ENCODE peak calls at places on chromosomes 3 and 15, in eight cellular contexts. C, L, M, Z, Q, S, E and R are unnamed samples. For H3K4me1, the result is how much of the 10 kb centered on the place peaks cover.

GRCh38 chr3:111729087-111729846 is 129.8 kb upstream of the PHLDB2 start:
- DNase-seq in Z (peak), E (no peak), L (no peak), C (peak), S (no peak), Q (peak), M (no peak), R (peak)

GRCh38 chr3:96813134-96813819 is 1.1 kb upstream of the EPHA6 start:
- DNase-seq in Z (peak), C (peak), E (peak), L (peak), Q (peak), S (peak), M (peak), R (peak)

GRCh38 chr15:100890059-100890720 is 10.6 kb downstream of the ALDH1A3 start:
- DNase-seq in Q (no peak), S (no peak), M (no peak), C (no peak), E (no peak), L (no peak), Z (no peak), R (no peak)

GRCh38 chr3:184785106-184785505 is 26.9 kb upstream of the VPS8 start:
- DNase-seq in E (no peak), M (no peak), S (no peak), Z (no peak), C (no peak), Q (no peak), L (no peak), R (no peak)

GRCh38 chr15:49430046-49430445 is 7.0 kb downstream of the FGF7 start:
- DNase-seq in M (no peak), S (no peak), Z (no peak), Q (no peak), C (no peak), E (no peak), L (no peak), R (no peak)

GRCh38 chr3:28598165-28598564 is 249.5 kb upstream of the AZI2 start:
- DNase-seq in L (no peak), C (no peak), Q (no peak), Z (no peak), E (no peak), M (no peak), S (no peak), R (no peak)

GRCh38 chr15:40028853-40029252 is 10.1 kb downstream of the SRP14 start:
- DNase-seq in C (peak), Q (no peak), E (no peak), Z (no peak), L (no peak), S (no peak), M (no peak), R (no peak)

GRCh38 chr3:130480736-130481135 is 36.2 kb upstream of the COL6A6 start:
- DNase-seq in L (no peak), Z (peak), S (peak), C (peak), Q (peak), M (no peak), E (no peak), R (no peak)

GRCh38 chr15:65785151-65785550 is 6.9 kb downstream of the DENND4A start:
- DNase-seq in E (no peak), L (no peak), C (no peak), S (no peak), Z (no peak), Q (no peak), M (no peak), R (no peak)

GRCh38 chr3:144112036-144112435 is 140.4 kb downstream of the DIPK2A start:
- DNase-seq in M (no peak), Z (peak), S (no peak), E (no peak), C (no peak), Q (no peak), L (no peak), R (no peak)

GRCh38 chr3:110576962-110577361 is 494.7 kb upstream of the NECTIN3 start:
- DNase-seq in C (no peak), S (peak), E (no peak), M (no peak), Q (no peak), Z (peak), L (peak), R (no peak)

GRCh38 chr3:167808910-167809309 is 73.4 kb downstream of the SERPINI1 start:
- DNase-seq in Q (no peak), C (no peak), Z (no peak), E (no peak), L (no peak), S (no peak), M (no peak), R (no peak)

GRCh38 chr15:78034495-78035191 is 42.9 kb downstream of the TBC1D2B start:
- DNase-seq in C (no peak), M (peak), Z (no peak), S (no peak), L (no peak), E (no peak), Q (no peak), R (peak)

GRCh38 chr15:31268911-31269784 is 57.5 kb upstream of the KLF13 start:
- DNase-seq in M (no peak), C (peak), L (peak), Z (no peak), E (no peak), Q (no peak), S (no peak), R (no peak)

GRCh38 chr3:9736831-9737230 is 5.3 kb downstream of the BRPF1 start:
- DNase-seq in M (no peak), L (no peak), S (no peak), C (no peak), Q (no peak), E (no peak), Z (no peak), R (no peak)

GRCh38 chr15:85583404-85584390 is 203.3 kb downstream of the AKAP13 start:
- DNase-seq in E (peak), Q (peak), L (no peak), Z (no peak), C (peak), S (no peak), M (peak), R (peak)
- H3K4me3 ChIP-seq in E (peak), Q (peak), L (peak), Z (peak), C (peak), S (peak), M (peak), R (no peak)

GRCh38 chr3:138936763-138937689 is 9.9 kb downstream of the FOXL2 start:
- DNase-seq in Z (no peak), S (no peak), L (no peak), M (no peak), E (no peak), Q (peak), C (no peak), R (no peak)

GRCh38 chr3:138939563-138940241 is 7.2 kb downstream of the FOXL2 start:
- DNase-seq in L (no peak), M (no peak), C (no peak), E (no peak), Z (no peak), S (no peak), Q (peak), R (no peak)

GRCh38 chr3:138938877-138939562 is 7.9 kb downstream of the FOXL2 start:
- DNase-seq in S (no peak), C (no peak), L (no peak), Q (peak), E (no peak), Z (no peak), M (no peak), R (no peak)

GRCh38 chr3:138937690-138938055 is 9.3 kb downstream of the FOXL2 start:
- DNase-seq in M (no peak), C (no peak), Q (no peak), L (no peak), Z (no peak), S (no peak), E (no peak), R (no peak)

GRCh38 chr3:138938056-138938876 is 8.7 kb downstream of the FOXL2 start:
- DNase-seq in C (no peak), M (no peak), E (no peak), Z (no peak), Q (peak), S (no peak), L (no peak), R (no peak)
- H3K4me1 ChIP-seq in C (under half), M (under half), E (under half), Z (under half), Q (under half), S (under half), L (under half), R (under half)

GRCh38 chr3:125602752-125603649 is 7.7 kb upstream of the OSBPL11 start:
- DNase-seq in L (peak), S (no peak), Z (peak), E (no peak), Q (no peak), M (no peak), C (no peak), R (no peak)
- H3K4me3 ChIP-seq in L (peak), S (no peak), Z (peak), E (no peak), Q (no peak), M (no peak), C (no peak), R (no peak)

DNA sequence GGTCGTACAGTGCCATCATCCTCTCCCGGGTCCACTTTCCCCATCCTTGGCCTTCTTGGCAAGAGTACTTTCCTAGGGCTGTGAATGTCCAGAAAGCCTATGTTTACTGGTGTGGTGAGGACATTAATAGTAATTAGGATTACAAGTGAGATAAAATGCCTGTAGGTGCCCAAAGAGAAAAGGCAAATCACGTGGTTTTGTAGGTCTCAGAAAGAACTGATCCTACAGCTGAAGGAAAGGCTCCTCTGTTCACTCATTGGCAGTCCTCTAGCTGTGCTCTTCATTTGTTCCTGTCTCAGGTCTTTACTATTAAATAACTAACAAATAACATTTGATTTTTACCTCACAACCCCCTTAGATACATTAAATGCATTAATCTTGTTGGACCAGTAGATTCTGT is 220.1 kb upstream of the CBLB start:
- DNase-seq in Z (no peak), L (no peak), E (no peak), C (no peak), Q (no peak), S (no peak), M (no peak), R (no peak)
- H3K4me1 ChIP-seq in Z (under half), L (under half), E (under half), C (under half), Q (under half), S (under half), M (under half), R (under half)

DNA sequence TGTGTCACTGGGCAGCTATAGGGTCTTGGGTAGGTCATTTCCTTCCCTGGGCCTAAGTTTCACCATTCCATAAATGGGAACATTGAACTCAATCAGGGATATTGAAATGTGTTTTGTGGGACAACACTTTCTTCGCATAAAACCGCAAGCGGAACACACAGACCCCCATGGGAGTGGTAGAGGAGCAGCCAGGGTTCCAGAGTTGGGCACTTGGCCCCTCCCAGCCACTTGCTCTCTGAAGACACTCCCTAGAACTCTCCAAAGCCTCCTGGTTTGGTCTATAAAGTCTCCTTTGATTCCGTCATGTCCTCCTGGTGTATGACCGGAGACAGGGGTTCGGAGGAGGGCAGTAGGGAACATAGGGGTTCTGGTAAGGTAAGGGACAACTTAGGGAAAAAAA is 271.7 kb downstream of the UACA start:
- DNase-seq in L (no peak), Z (no peak), C (no peak), E (no peak), S (no peak), M (no peak), Q (no peak), R (no peak)
- H3K4me3 ChIP-seq in L (no peak), Z (no peak), C (no peak), E (no peak), S (no peak), M (no peak), Q (no peak), R (no peak)

DNA sequence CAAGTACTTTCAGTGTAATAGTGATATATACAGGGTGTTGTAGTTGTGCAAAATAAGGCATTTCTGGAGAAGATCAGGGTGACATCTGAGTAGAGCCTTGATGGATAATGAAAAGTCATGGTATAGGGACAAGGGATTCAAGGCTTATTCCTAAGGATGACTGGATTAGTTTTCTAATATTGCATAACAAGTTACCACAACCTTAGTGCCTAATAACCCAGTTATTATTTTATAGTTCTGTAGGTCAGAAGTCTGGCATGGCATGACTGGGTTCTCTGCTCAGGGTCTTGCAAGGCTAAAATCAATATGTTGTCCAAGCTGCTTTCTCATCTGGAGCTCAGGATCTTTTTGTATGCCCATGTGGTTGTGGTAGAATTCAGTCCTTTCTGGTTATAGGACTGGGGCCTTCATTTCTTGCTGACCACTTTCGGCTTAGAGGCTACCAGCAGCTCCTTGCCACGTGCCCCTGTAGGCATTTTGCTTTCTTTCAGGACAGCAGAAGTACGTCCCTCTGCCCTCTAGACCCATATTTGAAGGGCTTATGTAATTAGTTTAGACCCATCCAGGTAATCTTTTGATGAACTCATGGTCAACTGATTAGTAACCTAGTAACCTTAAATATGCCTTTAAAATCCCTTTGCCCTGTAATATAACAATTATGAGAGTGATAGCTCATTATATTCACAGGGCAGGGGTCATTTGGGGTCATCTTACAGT is 73.2 kb upstream of the LRRFIP2 start:
- DNase-seq in E (no peak), Z (no peak), Q (no peak), C (no peak), M (no peak), L (no peak), S (no peak), R (no peak)
- H3K4me1 ChIP-seq in E (under half), Z (under half), Q (under half), C (under half), M (under half), L (half or more), S (half or more), R (under half)

DNA sequence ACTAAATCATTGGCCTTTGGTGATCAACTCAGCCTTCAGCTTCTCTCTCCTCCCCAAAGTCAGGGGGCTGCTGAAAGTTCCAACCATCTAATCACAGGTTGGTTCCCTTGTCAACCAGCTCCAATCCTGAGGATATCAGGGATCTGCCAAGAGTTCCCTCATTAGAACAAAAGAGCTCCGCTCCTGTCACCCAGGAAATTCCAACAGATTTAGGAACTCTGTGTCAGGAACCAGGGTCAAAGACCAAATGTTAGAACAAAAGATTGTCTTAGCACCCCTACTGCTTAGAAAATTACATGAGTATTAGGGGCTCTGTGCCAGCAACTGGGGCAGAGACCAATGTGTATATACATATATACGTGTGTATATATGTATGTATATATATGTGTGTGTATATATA is 32.3 kb upstream of the RAB7A start:
- DNase-seq in M (no peak), Q (no peak), E (no peak), L (no peak), Z (no peak), S (no peak), C (no peak), R (no peak)
- H3K4me3 ChIP-seq in M (no peak), Q (no peak), E (no peak), L (no peak), Z (no peak), S (no peak), C (no peak), R (no peak)

DNA sequence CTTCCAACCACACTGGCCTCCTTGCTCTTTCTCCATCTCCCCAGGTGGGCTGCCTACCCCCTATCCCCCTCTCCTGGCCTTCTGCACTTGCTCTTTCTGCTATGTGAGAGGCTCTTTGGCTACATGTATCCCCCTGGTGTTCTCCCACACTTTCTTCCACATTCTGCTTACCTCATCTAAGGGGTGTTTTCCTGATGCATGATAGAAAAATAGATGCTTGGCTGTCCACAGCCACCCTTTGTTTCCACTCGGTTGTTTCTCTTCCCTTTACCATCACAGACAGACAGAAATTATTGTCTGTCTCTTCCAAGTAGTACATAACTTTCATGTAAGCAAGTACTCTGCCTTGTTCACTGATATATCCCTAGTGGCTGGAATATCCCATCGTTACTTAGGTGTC is 39.2 kb downstream of the MCTP2 start:
- DNase-seq in C (no peak), E (no peak), Q (no peak), L (no peak), Z (no peak), S (no peak), M (no peak), R (no peak)
- H3K4me1 ChIP-seq in C (under half), E (under half), Q (under half), L (under half), Z (under half), S (under half), M (under half), R (under half)

DNA sequence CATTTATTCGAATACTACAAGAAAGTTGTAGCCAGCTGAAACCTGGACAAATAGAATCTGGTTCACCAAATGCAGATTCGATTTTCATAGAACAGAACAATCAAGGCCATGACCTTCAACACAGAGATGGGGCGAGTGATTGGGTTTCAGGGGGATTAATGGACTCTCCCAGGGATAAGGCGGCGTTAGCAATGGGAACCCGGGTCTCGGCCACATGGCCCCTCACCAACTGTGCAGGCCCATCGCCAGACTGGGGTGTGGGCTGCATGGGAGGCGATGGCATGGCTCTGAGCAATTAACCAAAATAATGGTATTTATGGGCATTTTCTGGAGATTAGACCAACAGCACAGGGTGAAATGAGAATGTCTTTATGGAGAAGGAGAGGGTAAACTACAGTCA is 34.2 kb downstream of the VGLL4 start:
- DNase-seq in C (no peak), S (no peak), E (no peak), Q (no peak), Z (no peak), M (no peak), L (no peak), R (no peak)
- H3K4me3 ChIP-seq in C (no peak), S (no peak), E (no peak), Q (no peak), Z (no peak), M (no peak), L (no peak), R (no peak)

GRCh38 chr3:32456429-32457130 is 46.1 kb downstream of the CMTM6 start:
- DNase-seq in C (no peak), E (no peak), Q (no peak), Z (no peak), L (no peak), S (no peak), M (no peak), R (no peak)
- H3K4me1 ChIP-seq in C (under half), E (under half), Q (under half), Z (under half), L (under half), S (under half), M (under half), R (under half)